ENCODE peak calls at places on chromosome 17, in five cellular contexts. One of them, this sample, is unnamed.

GRCh38 chr17:48012151-48012520 is 25.5 kb downstream of the COPZ2 start:
- DNase-seq in GM03348: peak
- DNase-seq in EH: peak
- DNase-seq in HFFc6: no peak
- DNase-seq in non-pigmented ciliary epithelial cell: no peak
- DNase-seq in this sample: peak

GRCh38 chr17:2689411-2690164 is 22.0 kb downstream of the CLUH start:
- DNase-seq in GM03348: peak
- DNase-seq in EH: no peak
- DNase-seq in HFFc6: no peak
- DNase-seq in non-pigmented ciliary epithelial cell: no peak
- DNase-seq in this sample: no peak

GRCh38 chr17:8726951-8727555 is 17.6 kb downstream of the CCDC42 start:
- DNase-seq in GM03348: no peak
- DNase-seq in EH: peak
- DNase-seq in HFFc6: no peak
- DNase-seq in non-pigmented ciliary epithelial cell: no peak
- DNase-seq in this sample: no peak

GRCh38 chr17:58865301-58865700 is 109.6 kb downstream of the PPM1E start:
- DNase-seq in GM03348: no peak
- DNase-seq in EH: no peak
- DNase-seq in HFFc6: no peak
- DNase-seq in non-pigmented ciliary epithelial cell: no peak
- DNase-seq in this sample: no peak

GRCh38 chr17:51166987-51167931 is 1.0 kb downstream of the NME2 start:
- DNase-seq in GM03348: peak
- DNase-seq in EH: peak
- DNase-seq in HFFc6: peak
- DNase-seq in non-pigmented ciliary epithelial cell: no peak
- DNase-seq in this sample: peak

GRCh38 chr17:65145743-65146142 is 8.6 kb downstream of the RGS9 start:
- DNase-seq in GM03348: no peak
- DNase-seq in EH: no peak
- DNase-seq in HFFc6: no peak
- DNase-seq in non-pigmented ciliary epithelial cell: no peak
- DNase-seq in this sample: no peak

GRCh38 chr17:7929158-7930029 is at the start of gene KCNAB3:
- DNase-seq in GM03348: peak
- DNase-seq in EH: peak
- DNase-seq in HFFc6: peak
- DNase-seq in non-pigmented ciliary epithelial cell: no peak
- DNase-seq in this sample: peak

GRCh38 chr17:2996208-2996855 is 67.1 kb downstream of the OR1D5 start:
- DNase-seq in GM03348: no peak
- DNase-seq in EH: peak
- DNase-seq in HFFc6: no peak
- DNase-seq in non-pigmented ciliary epithelial cell: no peak
- DNase-seq in this sample: no peak

GRCh38 chr17:17151055-17151454 is 55.1 kb downstream of the PLD6 start:
- DNase-seq in GM03348: peak
- DNase-seq in EH: peak
- DNase-seq in HFFc6: peak
- DNase-seq in non-pigmented ciliary epithelial cell: peak
- DNase-seq in this sample: peak

This sample was measured in AG08395.